ENCODE peak calls at places on chromosomes 4 and X, in ten cellular contexts. One of them, this sample, is unnamed.

GRCh38 chr4:82739292-82740190 is 59.1 kb downstream of the SCD5 start:
- DNase-seq in stimulated activated naive B cell treated with anti-CD40 and anti-IgM and Interleukin-4, amounts not matched to agents 10 μg/mL and 1 μg/mL and 100 μg/mL, for 72 hours: peak
- DNase-seq in endodermal cell: peak
- DNase-seq in stimulated activated CD4-positive, alpha-beta T cell treated with anti-CD3 and anti-CD28 coated beads, TNF-alpha, amount 100 ng/mL, for 1 hour: no peak
- DNase-seq in NCI-H524: peak
- DNase-seq in left cardiac atrium: peak
- DNase-seq in activated naive CD4-positive, alpha-beta T cell treated with anti-CD3 and anti-CD28 coated beads, Interleukin-2, amount 50 U/mL, for 16 hours: peak
- DNase-seq in nephron progenitor cell: peak
- DNase-seq in stimulated activated CD8-positive, alpha-beta memory T cell treated with anti-CD3 and anti-CD28 coated beads, Interleukin-4, amount 100 ng/mL, for 4 hours: no peak
- DNase-seq in GM06990: peak
- DNase-seq in this sample: peak

GRCh38 chr4:52244103-52244772 is 193.1 kb downstream of the SPATA18 start:
- DNase-seq in stimulated activated naive B cell treated with anti-CD40 and anti-IgM and Interleukin-4, amounts not matched to agents 10 μg/mL and 1 μg/mL and 100 μg/mL, for 72 hours: no peak
- DNase-seq in endodermal cell: no peak
- DNase-seq in stimulated activated CD4-positive, alpha-beta T cell treated with anti-CD3 and anti-CD28 coated beads, TNF-alpha, amount 100 ng/mL, for 1 hour: no peak
- DNase-seq in NCI-H524: no peak
- DNase-seq in left cardiac atrium: no peak
- DNase-seq in activated naive CD4-positive, alpha-beta T cell treated with anti-CD3 and anti-CD28 coated beads, Interleukin-2, amount 50 U/mL, for 16 hours: no peak
- DNase-seq in nephron progenitor cell: no peak
- DNase-seq in stimulated activated CD8-positive, alpha-beta memory T cell treated with anti-CD3 and anti-CD28 coated beads, Interleukin-4, amount 100 ng/mL, for 4 hours: no peak
- DNase-seq in GM06990: no peak
- DNase-seq in this sample: no peak

GRCh38 chr4:81472249-81473085 is 760 bp upstream of the RASGEF1B start:
- DNase-seq in stimulated activated naive B cell treated with anti-CD40 and anti-IgM and Interleukin-4, amounts not matched to agents 10 μg/mL and 1 μg/mL and 100 μg/mL, for 72 hours: no peak
- DNase-seq in endodermal cell: peak
- DNase-seq in stimulated activated CD4-positive, alpha-beta T cell treated with anti-CD3 and anti-CD28 coated beads, TNF-alpha, amount 100 ng/mL, for 1 hour: peak
- DNase-seq in NCI-H524: peak
- DNase-seq in left cardiac atrium: peak
- DNase-seq in activated naive CD4-positive, alpha-beta T cell treated with anti-CD3 and anti-CD28 coated beads, Interleukin-2, amount 50 U/mL, for 16 hours: peak
- DNase-seq in nephron progenitor cell: peak
- DNase-seq in stimulated activated CD8-positive, alpha-beta memory T cell treated with anti-CD3 and anti-CD28 coated beads, Interleukin-4, amount 100 ng/mL, for 4 hours: no peak
- DNase-seq in GM06990: no peak
- DNase-seq in this sample: peak

GRCh38 chrX:134999469-134999868 is 8.7 kb downstream of the SMIM10 start:
- DNase-seq in stimulated activated naive B cell treated with anti-CD40 and anti-IgM and Interleukin-4, amounts not matched to agents 10 μg/mL and 1 μg/mL and 100 μg/mL, for 72 hours: no peak
- DNase-seq in endodermal cell: no peak
- DNase-seq in stimulated activated CD4-positive, alpha-beta T cell treated with anti-CD3 and anti-CD28 coated beads, TNF-alpha, amount 100 ng/mL, for 1 hour: no peak
- DNase-seq in NCI-H524: peak
- DNase-seq in left cardiac atrium: no peak
- DNase-seq in activated naive CD4-positive, alpha-beta T cell treated with anti-CD3 and anti-CD28 coated beads, Interleukin-2, amount 50 U/mL, for 16 hours: no peak
- DNase-seq in nephron progenitor cell: no peak
- DNase-seq in stimulated activated CD8-positive, alpha-beta memory T cell treated with anti-CD3 and anti-CD28 coated beads, Interleukin-4, amount 100 ng/mL, for 4 hours: no peak
- DNase-seq in GM06990: no peak
- DNase-seq in this sample: peak

GRCh38 chr4:23038626-23039245 is 346.0 kb downstream of the GBA3 start:
- DNase-seq in stimulated activated naive B cell treated with anti-CD40 and anti-IgM and Interleukin-4, amounts not matched to agents 10 μg/mL and 1 μg/mL and 100 μg/mL, for 72 hours: no peak
- DNase-seq in endodermal cell: no peak
- DNase-seq in stimulated activated CD4-positive, alpha-beta T cell treated with anti-CD3 and anti-CD28 coated beads, TNF-alpha, amount 100 ng/mL, for 1 hour: no peak
- DNase-seq in NCI-H524: no peak
- DNase-seq in left cardiac atrium: no peak
- DNase-seq in activated naive CD4-positive, alpha-beta T cell treated with anti-CD3 and anti-CD28 coated beads, Interleukin-2, amount 50 U/mL, for 16 hours: no peak
- DNase-seq in nephron progenitor cell: no peak
- DNase-seq in stimulated activated CD8-positive, alpha-beta memory T cell treated with anti-CD3 and anti-CD28 coated beads, Interleukin-4, amount 100 ng/mL, for 4 hours: no peak
- DNase-seq in GM06990: no peak
- DNase-seq in this sample: no peak

GRCh38 chrX:124211312-124211942 is 121.0 kb upstream of the TEX13D start:
- DNase-seq in stimulated activated naive B cell treated with anti-CD40 and anti-IgM and Interleukin-4, amounts not matched to agents 10 μg/mL and 1 μg/mL and 100 μg/mL, for 72 hours: no peak
- DNase-seq in endodermal cell: peak
- DNase-seq in stimulated activated CD4-positive, alpha-beta T cell treated with anti-CD3 and anti-CD28 coated beads, TNF-alpha, amount 100 ng/mL, for 1 hour: no peak
- DNase-seq in NCI-H524: peak
- DNase-seq in left cardiac atrium: no peak
- DNase-seq in activated naive CD4-positive, alpha-beta T cell treated with anti-CD3 and anti-CD28 coated beads, Interleukin-2, amount 50 U/mL, for 16 hours: no peak
- DNase-seq in nephron progenitor cell: no peak
- DNase-seq in stimulated activated CD8-positive, alpha-beta memory T cell treated with anti-CD3 and anti-CD28 coated beads, Interleukin-4, amount 100 ng/mL, for 4 hours: no peak
- DNase-seq in GM06990: no peak
- DNase-seq in this sample: peak

GRCh38 chr4:150722908-150723362 is 141.0 kb downstream of the MAB21L2 start:
- DNase-seq in stimulated activated naive B cell treated with anti-CD40 and anti-IgM and Interleukin-4, amounts not matched to agents 10 μg/mL and 1 μg/mL and 100 μg/mL, for 72 hours: no peak
- DNase-seq in endodermal cell: peak
- DNase-seq in stimulated activated CD4-positive, alpha-beta T cell treated with anti-CD3 and anti-CD28 coated beads, TNF-alpha, amount 100 ng/mL, for 1 hour: no peak
- DNase-seq in NCI-H524: no peak
- DNase-seq in left cardiac atrium: peak
- DNase-seq in activated naive CD4-positive, alpha-beta T cell treated with anti-CD3 and anti-CD28 coated beads, Interleukin-2, amount 50 U/mL, for 16 hours: no peak
- DNase-seq in nephron progenitor cell: no peak
- DNase-seq in stimulated activated CD8-positive, alpha-beta memory T cell treated with anti-CD3 and anti-CD28 coated beads, Interleukin-4, amount 100 ng/mL, for 4 hours: no peak
- DNase-seq in GM06990: no peak
- DNase-seq in this sample: no peak

GRCh38 chr4:74426101-74426500 is 18.8 kb upstream of the AREG start:
- DNase-seq in stimulated activated naive B cell treated with anti-CD40 and anti-IgM and Interleukin-4, amounts not matched to agents 10 μg/mL and 1 μg/mL and 100 μg/mL, for 72 hours: no peak
- DNase-seq in endodermal cell: no peak
- DNase-seq in stimulated activated CD4-positive, alpha-beta T cell treated with anti-CD3 and anti-CD28 coated beads, TNF-alpha, amount 100 ng/mL, for 1 hour: no peak
- DNase-seq in NCI-H524: no peak
- DNase-seq in left cardiac atrium: no peak
- DNase-seq in activated naive CD4-positive, alpha-beta T cell treated with anti-CD3 and anti-CD28 coated beads, Interleukin-2, amount 50 U/mL, for 16 hours: no peak
- DNase-seq in nephron progenitor cell: no peak
- DNase-seq in stimulated activated CD8-positive, alpha-beta memory T cell treated with anti-CD3 and anti-CD28 coated beads, Interleukin-4, amount 100 ng/mL, for 4 hours: no peak
- DNase-seq in GM06990: no peak
- DNase-seq in this sample: no peak

This sample was measured in GM10248.